ENCODE peak calls at places on chromosomes 16 and 17, in ten cellular contexts. L is prostate gland, C is choroid plexus epithelial cell, X is astrocyte of the spinal cord, S is BJ, U is heart left ventricle, V is left lung, N is cardiac muscle cell, Q is AG09319, I is fibroblast of lung. E is an unnamed sample.

GRCh38 chr17:82647593-82648164 is 565 bp downstream of the WDR45B start:
- DNase-seq in Q (no peak), N (peak; percentile 35), U (no peak), L (no peak), I (no peak), X (no peak), V (peak; percentile 88), C (no peak), S (no peak), E (no peak)

GRCh38 chr17:1742371-1743093 is at the start of gene SERPINF2:
- DNase-seq in V (no peak), X (no peak), Q (no peak), I (no peak), C (no peak), L (no peak), S (no peak), U (no peak), N (no peak), E (peak; percentile 34)

GRCh38 chr17:36674278-36674650 is 72.9 kb downstream of the MRM1 start:
- DNase-seq in X (no peak), U (no peak), C (no peak), L (no peak), S (no peak), N (no peak), I (no peak), V (no peak), Q (no peak), E (no peak)

GRCh38 chr17:38747385-38748328 is 479 bp downstream of the PCGF2 start:
- DNase-seq in C (no peak), N (peak; percentile 61), U (peak; percentile 77), Q (no peak), L (peak; percentile 65), V (peak; percentile 86), X (no peak), I (no peak), S (no peak), E (no peak)

GRCh38 chr17:79997004-79997673 is 38.5 kb downstream of the TBC1D16 start:
- DNase-seq in X (no peak), I (no peak), Q (no peak), V (peak; percentile 87), S (no peak), U (no peak), C (peak; percentile 52), L (no peak), N (no peak), E (no peak)

GRCh38 chr17:67042104-67042899 is 2.1 kb upstream of the CACNG1 start:
- DNase-seq in I (no peak), C (no peak), X (no peak), V (no peak), U (no peak), S (no peak), N (no peak), L (no peak), Q (no peak), E (no peak)

GRCh38 chr17:74760404-74761105 is 12.1 kb downstream of the NHERF1 start:
- DNase-seq in S (no peak), V (no peak), C (no peak), X (peak; percentile 17), N (peak; percentile 50), U (no peak), I (no peak), Q (no peak), L (peak; percentile 64), E (no peak)

GRCh38 chr17:80795737-80796136 is 195.9 kb upstream of the CHMP6 start:
- DNase-seq in N (peak; percentile 96), V (peak; percentile 66), L (no peak), U (no peak), X (no peak), I (peak; percentile 74), C (peak; percentile 15), Q (no peak), S (no peak), E (no peak)

GRCh38 chr17:10197721-10198508 is 491 bp downstream of the GAS7 start:
- DNase-seq in V (peak; percentile 89), X (no peak), S (no peak), Q (no peak), U (peak; percentile 68), I (no peak), N (peak; percentile 55), L (no peak), C (peak; percentile 15), E (no peak)

GRCh38 chr17:2704031-2704889 is 7.3 kb downstream of the CLUH start:
- DNase-seq in I (no peak), Q (no peak), X (no peak), N (no peak), V (peak; percentile 78), S (no peak), U (peak; percentile 59), C (no peak), L (no peak), E (no peak)

GRCh38 chr17:69342896-69343644 is 16.1 kb upstream of the ABCA5 start:
- DNase-seq in X (no peak), Q (no peak), I (no peak), C (peak; percentile 26), U (no peak), V (no peak), L (no peak), N (no peak), S (no peak), E (no peak)

GRCh38 chr16:3362931-3363330 is 7.2 kb downstream of the OR2C1 start:
- DNase-seq in L (no peak), N (no peak), Q (no peak), U (no peak), C (no peak), S (no peak), V (no peak), X (no peak), I (no peak), E (no peak)

GRCh38 chr16:3358884-3359283 is 3.2 kb downstream of the OR2C1 start:
- DNase-seq in S (no peak), U (no peak), L (no peak), N (no peak), I (no peak), C (no peak), Q (no peak), V (no peak), X (no peak), E (no peak)

GRCh38 chr16:3364774-3365427 is 9.2 kb downstream of the OR2C1 start:
- DNase-seq in C (peak; percentile 98), Q (peak; percentile 90), S (peak; percentile 84), U (peak; percentile 92), V (peak; percentile 87), N (no peak), I (peak; percentile 97), L (peak; percentile 79), X (peak; percentile 96), E (peak; percentile 65)

GRCh38 chr16:3369073-3369472 is 13.4 kb downstream of the OR2C1 start:
- DNase-seq in S (no peak), V (no peak), I (no peak), N (no peak), C (no peak), U (no peak), Q (no peak), L (no peak), X (no peak), E (no peak)

GRCh38 chr16:3363793-3364192 is 8.1 kb downstream of the OR2C1 start:
- DNase-seq in I (no peak), U (no peak), C (no peak), X (no peak), V (no peak), Q (no peak), S (no peak), N (no peak), L (no peak), E (no peak)
- TF ChIP-seq CTCF in I (no peak), U (no peak), C (no peak), X (no peak), V (no peak), Q (no peak), S (no peak), N (no peak), L (no peak), E (no peak)

DNA sequence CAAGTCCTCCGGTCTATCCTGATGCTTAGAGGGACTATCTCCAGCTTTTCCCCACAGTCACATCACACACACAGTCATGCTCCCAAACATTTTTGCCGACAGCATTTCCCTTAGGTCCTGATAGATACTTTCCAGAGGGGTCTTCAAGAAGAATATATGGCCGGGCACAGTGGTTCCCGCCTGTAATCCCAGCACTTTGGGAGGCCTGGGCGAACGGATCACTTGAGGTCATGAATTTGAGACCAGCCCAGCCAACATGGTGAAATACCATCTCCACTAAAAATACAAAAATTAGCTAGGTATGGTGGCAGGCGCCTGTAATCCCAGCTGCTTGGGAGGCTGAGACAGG is 4.3 kb upstream of the GIP start:
- DNase-seq in U (peak; percentile 6), L (no peak), S (no peak), N (no peak), Q (no peak), I (no peak), V (no peak), X (no peak), C (no peak), E (no peak)
- TF ChIP-seq CTCF in U (no peak), L (no peak), S (no peak), N (no peak), Q (no peak), I (no peak), V (no peak), X (no peak), C (no peak), E (no peak)

GRCh38 chr17:68291836-68292688 is 767 bp downstream of the ARSG start:
- DNase-seq in U (peak; percentile 92), V (peak; percentile 98), S (no peak), L (peak; percentile 39), X (peak; percentile 68), I (peak; percentile 59), C (peak; percentile 78), N (peak; percentile 76), Q (no peak), E (peak; percentile 16)

GRCh38 chr17:68294196-68294555 is 2.9 kb downstream of the ARSG start:
- DNase-seq in I (no peak), C (peak; percentile 30), U (no peak), L (no peak), X (no peak), N (no peak), V (no peak), S (no peak), Q (no peak), E (no peak)

GRCh38 chr17:68290955-68291835 is at the start of the genes ARSG and SLC16A6:
- DNase-seq in U (peak; percentile 84), X (peak; percentile 55), Q (no peak), L (peak; percentile 7), I (peak; percentile 51), N (peak; percentile 84), C (peak; percentile 79), V (peak; percentile 93), S (no peak), E (no peak)

GRCh38 chr17:68293490-68294195 is 2.3 kb downstream of the ARSG start:
- DNase-seq in X (no peak), I (no peak), V (no peak), Q (no peak), C (no peak), S (no peak), N (no peak), L (no peak), U (no peak), E (no peak)

GRCh38 chr17:68292689-68293040 is 1.4 kb downstream of the ARSG start:
- DNase-seq in S (no peak), N (no peak), U (no peak), C (no peak), V (no peak), Q (no peak), L (no peak), X (no peak), I (no peak), E (no peak)
- TF ChIP-seq CTCF in S (no peak), N (no peak), U (no peak), C (no peak), V (no peak), Q (no peak), L (no peak), X (no peak), I (no peak), E (no peak)

GRCh38 chr17:41523225-41523593 is 4.5 kb upstream of the KRT15 start:
- DNase-seq in N (no peak), V (no peak), L (no peak), X (no peak), Q (no peak), S (no peak), I (no peak), C (no peak), U (no peak), E (no peak)
- TF ChIP-seq CTCF in N (no peak), V (no peak), L (no peak), X (no peak), Q (no peak), S (no peak), I (no peak), C (no peak), U (no peak), E (no peak)